ENCODE peak calls at places on chromosomes 5 and 9, in seven cellular contexts. One of them, this sample, is unnamed.

GRCh38 chr5:39019231-39019630 is 55.0 kb downstream of the RICTOR start:
- DNase-seq in left cardiac atrium: no peak
- DNase-seq in type B pancreatic cell: no peak
- DNase-seq in neural crest cell: no peak
- DNase-seq in H7: no peak
- DNase-seq in OCI-LY7: no peak
- DNase-seq in occipital lobe: no peak
- DNase-seq in this sample: no peak

GRCh38 chr9:129609486-129610192 is 11.3 kb downstream of the C9orf50 start:
- DNase-seq in left cardiac atrium: peak; percentile 65
- DNase-seq in type B pancreatic cell: no peak
- DNase-seq in neural crest cell: no peak
- DNase-seq in H7: peak; percentile 94
- DNase-seq in OCI-LY7: peak; percentile 17
- DNase-seq in occipital lobe: no peak
- DNase-seq in this sample: no peak

GRCh38 chr9:112894699-112895098 is 4.0 kb upstream of the SLC46A2 start:
- DNase-seq in left cardiac atrium: no peak
- DNase-seq in type B pancreatic cell: no peak
- DNase-seq in neural crest cell: no peak
- DNase-seq in H7: no peak
- DNase-seq in OCI-LY7: no peak
- DNase-seq in occipital lobe: no peak
- DNase-seq in this sample: no peak

GRCh38 chr5:41270423-41271251 is 57.3 kb upstream of the C6 start:
- DNase-seq in left cardiac atrium: peak; percentile 39
- DNase-seq in type B pancreatic cell: no peak
- DNase-seq in neural crest cell: peak; percentile 35
- DNase-seq in H7: peak; percentile 6
- DNase-seq in OCI-LY7: peak; percentile 21
- DNase-seq in occipital lobe: peak; percentile 13
- DNase-seq in this sample: peak; percentile 63

GRCh38 chr5:137316346-137316736 is 182.8 kb downstream of the SPOCK1 start:
- DNase-seq in left cardiac atrium: no peak
- DNase-seq in type B pancreatic cell: no peak
- DNase-seq in neural crest cell: no peak
- DNase-seq in H7: no peak
- DNase-seq in OCI-LY7: no peak
- DNase-seq in occipital lobe: no peak
- DNase-seq in this sample: no peak

GRCh38 chr5:177497297-177498012 is at the start of gene PDLIM7:
- DNase-seq in left cardiac atrium: peak; percentile 96
- DNase-seq in type B pancreatic cell: peak; percentile 97
- DNase-seq in neural crest cell: peak; percentile 98
- DNase-seq in H7: peak; percentile 100
- DNase-seq in OCI-LY7: peak; percentile 96
- DNase-seq in occipital lobe: peak; percentile 81
- DNase-seq in this sample: peak; percentile 77

GRCh38 chr5:147921134-147921533 is 14.8 kb upstream of the C5orf46 start:
- DNase-seq in left cardiac atrium: no peak
- DNase-seq in type B pancreatic cell: no peak
- DNase-seq in neural crest cell: no peak
- DNase-seq in H7: no peak
- DNase-seq in OCI-LY7: no peak
- DNase-seq in occipital lobe: no peak
- DNase-seq in this sample: no peak

GRCh38 chr5:132487095-132487428 is 3.5 kb downstream of the IRF1 start:
- DNase-seq in left cardiac atrium: no peak
- DNase-seq in type B pancreatic cell: no peak
- DNase-seq in neural crest cell: no peak
- DNase-seq in H7: no peak
- DNase-seq in OCI-LY7: no peak
- DNase-seq in occipital lobe: no peak
- DNase-seq in this sample: no peak

GRCh38 chr5:163908253-163908652 is 402.8 kb downstream of the MAT2B start:
- DNase-seq in left cardiac atrium: no peak
- DNase-seq in type B pancreatic cell: no peak
- DNase-seq in neural crest cell: no peak
- DNase-seq in H7: no peak
- DNase-seq in OCI-LY7: no peak
- DNase-seq in occipital lobe: no peak
- DNase-seq in this sample: no peak

GRCh38 chr9:127780126-127780885 is 1.8 kb upstream of the SH2D3C start:
- DNase-seq in left cardiac atrium: no peak
- DNase-seq in type B pancreatic cell: no peak
- DNase-seq in neural crest cell: peak; percentile 30
- DNase-seq in H7: peak; percentile 56
- DNase-seq in OCI-LY7: peak; percentile 43
- DNase-seq in occipital lobe: no peak
- DNase-seq in this sample: no peak

GRCh38 chr5:90941002-90941720 is 382.6 kb downstream of the ADGRV1 start:
- DNase-seq in left cardiac atrium: no peak
- DNase-seq in type B pancreatic cell: no peak
- DNase-seq in neural crest cell: no peak
- DNase-seq in H7: no peak
- DNase-seq in OCI-LY7: no peak
- DNase-seq in occipital lobe: no peak
- DNase-seq in this sample: no peak

GRCh38 chr9:116632990-116633441 is 54.1 kb upstream of the TRIM32 start:
- DNase-seq in left cardiac atrium: no peak
- DNase-seq in type B pancreatic cell: no peak
- DNase-seq in neural crest cell: no peak
- DNase-seq in H7: no peak
- DNase-seq in OCI-LY7: no peak
- DNase-seq in occipital lobe: no peak
- DNase-seq in this sample: no peak

GRCh38 chr9:89661956-89662717 is 57.3 kb downstream of the GADD45G start:
- DNase-seq in left cardiac atrium: peak; percentile 98
- DNase-seq in type B pancreatic cell: peak; percentile 93
- DNase-seq in neural crest cell: peak; percentile 80
- DNase-seq in H7: peak; percentile 98
- DNase-seq in OCI-LY7: no peak
- DNase-seq in occipital lobe: peak; percentile 98
- DNase-seq in this sample: peak; percentile 99

GRCh38 chr5:76836585-76836984 is 13.2 kb upstream of the S100Z start:
- DNase-seq in left cardiac atrium: no peak
- DNase-seq in type B pancreatic cell: no peak
- DNase-seq in neural crest cell: no peak
- DNase-seq in H7: no peak
- DNase-seq in OCI-LY7: no peak
- DNase-seq in occipital lobe: no peak
- DNase-seq in this sample: no peak

GRCh38 chr9:120892748-120893584 is 16.0 kb upstream of the PHF19 start:
- DNase-seq in left cardiac atrium: no peak
- DNase-seq in type B pancreatic cell: no peak
- DNase-seq in neural crest cell: no peak
- DNase-seq in H7: no peak
- DNase-seq in OCI-LY7: peak; percentile 97
- DNase-seq in occipital lobe: no peak
- DNase-seq in this sample: no peak

GRCh38 chr9:126788631-126789349 is 16.1 kb upstream of the ZBTB43 start:
- DNase-seq in left cardiac atrium: no peak
- DNase-seq in type B pancreatic cell: peak; percentile 25
- DNase-seq in neural crest cell: no peak
- DNase-seq in H7: no peak
- DNase-seq in OCI-LY7: no peak
- DNase-seq in occipital lobe: no peak
- DNase-seq in this sample: no peak

GRCh38 chr5:58016329-58016728 is 443.6 kb downstream of the PLK2 start:
- DNase-seq in left cardiac atrium: no peak
- DNase-seq in type B pancreatic cell: no peak
- DNase-seq in neural crest cell: no peak
- DNase-seq in H7: no peak
- DNase-seq in OCI-LY7: no peak
- DNase-seq in occipital lobe: no peak
- DNase-seq in this sample: no peak

GRCh38 chr9:87783180-87783579 is 57.3 kb downstream of the CTSL start:
- DNase-seq in left cardiac atrium: no peak
- DNase-seq in type B pancreatic cell: no peak
- DNase-seq in neural crest cell: no peak
- DNase-seq in H7: no peak
- DNase-seq in OCI-LY7: no peak
- DNase-seq in occipital lobe: no peak
- DNase-seq in this sample: no peak

GRCh38 chr9:98381311-98382103 is 126.1 kb upstream of the TBC1D2 start:
- DNase-seq in left cardiac atrium: no peak
- DNase-seq in type B pancreatic cell: no peak
- DNase-seq in neural crest cell: no peak
- DNase-seq in H7: no peak
- DNase-seq in OCI-LY7: peak; percentile 35
- DNase-seq in occipital lobe: no peak
- DNase-seq in this sample: no peak

GRCh38 chr9:130661461-130662098 is 2.8 kb upstream of the PRDM12 start:
- DNase-seq in left cardiac atrium: no peak
- DNase-seq in type B pancreatic cell: no peak
- DNase-seq in neural crest cell: no peak
- DNase-seq in H7: peak; percentile 79
- DNase-seq in OCI-LY7: no peak
- DNase-seq in occipital lobe: no peak
- DNase-seq in this sample: no peak

GRCh38 chr5:52856564-52856963 is 68.8 kb downstream of the ITGA1 start:
- DNase-seq in left cardiac atrium: no peak
- DNase-seq in type B pancreatic cell: no peak
- DNase-seq in neural crest cell: no peak
- DNase-seq in H7: no peak
- DNase-seq in OCI-LY7: no peak
- DNase-seq in occipital lobe: no peak
- DNase-seq in this sample: no peak

GRCh38 chr9:132756214-132756799 is 86.0 kb downstream of the GTF3C4 start:
- DNase-seq in left cardiac atrium: no peak
- DNase-seq in type B pancreatic cell: peak; percentile 47
- DNase-seq in neural crest cell: no peak
- DNase-seq in H7: peak; percentile 46
- DNase-seq in OCI-LY7: no peak
- DNase-seq in occipital lobe: no peak
- DNase-seq in this sample: no peak

GRCh38 chr9:86282979-86283535 is 719 bp upstream of the ISCA1 start:
- DNase-seq in left cardiac atrium: peak; percentile 31
- DNase-seq in type B pancreatic cell: no peak
- DNase-seq in neural crest cell: no peak
- DNase-seq in H7: peak; percentile 28
- DNase-seq in OCI-LY7: no peak
- DNase-seq in occipital lobe: peak; percentile 62
- DNase-seq in this sample: peak; percentile 66

GRCh38 chr5:37005946-37006540 is 129.5 kb downstream of the NIPBL start:
- DNase-seq in left cardiac atrium: no peak
- DNase-seq in type B pancreatic cell: no peak
- DNase-seq in neural crest cell: no peak
- DNase-seq in H7: peak; percentile 5
- DNase-seq in OCI-LY7: peak; percentile 43
- DNase-seq in occipital lobe: no peak
- DNase-seq in this sample: no peak

GRCh38 chr5:179558912-179559279 is 8.5 kb downstream of the RUFY1 start:
- DNase-seq in left cardiac atrium: no peak
- DNase-seq in type B pancreatic cell: peak; percentile 74
- DNase-seq in neural crest cell: no peak
- DNase-seq in H7: peak; percentile 88
- DNase-seq in OCI-LY7: no peak
- DNase-seq in occipital lobe: no peak
- DNase-seq in this sample: peak; percentile 16

GRCh38 chr9:137828527-137829259 is 48.9 kb upstream of the CACNA1B start:
- DNase-seq in left cardiac atrium: no peak
- DNase-seq in type B pancreatic cell: no peak
- DNase-seq in neural crest cell: peak; percentile 45
- DNase-seq in H7: peak; percentile 90
- DNase-seq in OCI-LY7: no peak
- DNase-seq in occipital lobe: no peak
- DNase-seq in this sample: peak; percentile 78

GRCh38 chr9:75226403-75227139 is 138.3 kb downstream of the OSTF1 start:
- DNase-seq in left cardiac atrium: no peak
- DNase-seq in type B pancreatic cell: no peak
- DNase-seq in neural crest cell: no peak
- DNase-seq in H7: no peak
- DNase-seq in OCI-LY7: no peak
- DNase-seq in occipital lobe: no peak
- DNase-seq in this sample: no peak

GRCh38 chr5:114192108-114192507 is 169.8 kb upstream of the KCNN2 start:
- DNase-seq in left cardiac atrium: no peak
- DNase-seq in type B pancreatic cell: no peak
- DNase-seq in neural crest cell: no peak
- DNase-seq in H7: no peak
- DNase-seq in OCI-LY7: no peak
- DNase-seq in occipital lobe: no peak
- DNase-seq in this sample: no peak

GRCh38 chr5:119088438-119088837 is 17.6 kb downstream of the DMXL1 start:
- DNase-seq in left cardiac atrium: no peak
- DNase-seq in type B pancreatic cell: no peak
- DNase-seq in neural crest cell: no peak
- DNase-seq in H7: no peak
- DNase-seq in OCI-LY7: no peak
- DNase-seq in occipital lobe: no peak
- DNase-seq in this sample: no peak

GRCh38 chr9:7974335-7975005 is 174.9 kb upstream of the DMAC1 start:
- DNase-seq in left cardiac atrium: no peak
- DNase-seq in type B pancreatic cell: no peak
- DNase-seq in neural crest cell: no peak
- DNase-seq in H7: no peak
- DNase-seq in OCI-LY7: peak; percentile 88
- DNase-seq in occipital lobe: no peak
- DNase-seq in this sample: no peak

GRCh38 chr5:172347653-172348052 is 64.1 kb upstream of the UBTD2 start:
- DNase-seq in left cardiac atrium: no peak
- DNase-seq in type B pancreatic cell: no peak
- DNase-seq in neural crest cell: no peak
- DNase-seq in H7: no peak
- DNase-seq in OCI-LY7: no peak
- DNase-seq in occipital lobe: peak; percentile 15
- DNase-seq in this sample: no peak

GRCh38 chr5:142059304-142059940 is 46.6 kb upstream of the GNPDA1 start:
- DNase-seq in left cardiac atrium: no peak
- DNase-seq in type B pancreatic cell: no peak
- DNase-seq in neural crest cell: no peak
- DNase-seq in H7: peak; percentile 50
- DNase-seq in OCI-LY7: no peak
- DNase-seq in occipital lobe: no peak
- DNase-seq in this sample: no peak

This sample was measured in posterior cingulate gyrus.